ENCODE peak calls at places on chromosomes 6 and 20, in nine cellular contexts. Y, O, Q, G, P, C, A, S and U are unnamed samples.

GRCh38 chr6:111487656-111488055 is 4.6 kb upstream of the REV3L start:
- DNase-seq in G (peak; percentile 73), P (no peak), A (peak; percentile 89), O (no peak), C (peak; percentile 35), Y (no peak), Q (peak; percentile 88), S (no peak), U (peak; percentile 59)

GRCh38 chr6:122789078-122789861 is at the start of gene SMPDL3A:
- DNase-seq in O (no peak), C (peak; percentile 72), P (peak; percentile 55), A (peak; percentile 84), Q (peak; percentile 97), Y (peak; percentile 40), G (peak; percentile 96), S (peak; percentile 83), U (peak; percentile 66)

GRCh38 chr6:52155791-52156576 is 30.2 kb upstream of the IL17A start:
- DNase-seq in C (peak; percentile 94), A (no peak), P (no peak), Q (no peak), G (no peak), O (no peak), S (no peak), Y (no peak), U (peak; percentile 15)

GRCh38 chr6:25476126-25476525 is 175.9 kb upstream of the SCGN start:
- DNase-seq in C (peak; percentile 82), P (no peak), Q (peak; percentile 11), G (no peak), A (peak; percentile 38), S (no peak), O (no peak), Y (no peak), U (peak; percentile 57)

GRCh38 chr20:40673442-40673841 is 15.6 kb downstream of the MAFB start:
- DNase-seq in O (no peak), Y (no peak), G (no peak), P (no peak), C (peak; percentile 12), Q (no peak), S (no peak), A (no peak), U (peak; percentile 36)

GRCh38 chr20:11891081-11891826 is 26.4 kb upstream of the BTBD3 start:
- DNase-seq in G (peak; percentile 18), Q (peak; percentile 34), Y (no peak), C (peak; percentile 59), O (peak; percentile 1), A (peak; percentile 78), P (no peak), S (peak; percentile 72), U (no peak)

GRCh38 chr6:149335924-149336323 is 18.4 kb downstream of the TAB2 start:
- DNase-seq in S (no peak), Y (peak; percentile 36), G (peak; percentile 52), P (no peak), Q (peak; percentile 69), O (no peak), C (peak; percentile 81), A (peak; percentile 84), U (peak; percentile 84)

GRCh38 chr20:10673176-10673830 is 496 bp downstream of the JAG1 start:
- DNase-seq in Q (no peak), A (peak; percentile 72), C (no peak), G (no peak), S (no peak), O (no peak), P (no peak), Y (no peak), U (no peak)

GRCh38 chr6:22147469-22147815 is 149.4 kb downstream of the PRL start:
- DNase-seq in O (no peak), Y (no peak), S (no peak), P (no peak), G (peak; percentile 74), Q (peak; percentile 90), C (no peak), A (no peak), U (no peak)

GRCh38 chr6:38477680-38478260 is 162.0 kb downstream of the BTBD9 start:
- DNase-seq in O (no peak), G (no peak), Q (no peak), Y (no peak), P (no peak), C (no peak), A (no peak), S (no peak), U (peak; percentile 9)

GRCh38 chr6:14616611-14617010 is 499.0 kb downstream of the CD83 start:
- DNase-seq in G (no peak), Q (no peak), C (no peak), A (peak; percentile 12), S (no peak), Y (no peak), P (no peak), O (no peak), U (no peak)

GRCh38 chr20:10672579-10673127 is 1.1 kb downstream of the JAG1 start:
- DNase-seq in A (peak; percentile 85), C (peak; percentile 58), Y (no peak), S (peak; percentile 61), G (peak; percentile 65), Q (peak; percentile 67), P (peak; percentile 56), O (no peak), U (no peak)

GRCh38 chr6:115708850-115709249 is 351.8 kb downstream of the FRK start:
- DNase-seq in P (no peak), G (no peak), Q (no peak), Y (no peak), C (no peak), S (no peak), O (no peak), A (no peak), U (no peak)

DNA sequence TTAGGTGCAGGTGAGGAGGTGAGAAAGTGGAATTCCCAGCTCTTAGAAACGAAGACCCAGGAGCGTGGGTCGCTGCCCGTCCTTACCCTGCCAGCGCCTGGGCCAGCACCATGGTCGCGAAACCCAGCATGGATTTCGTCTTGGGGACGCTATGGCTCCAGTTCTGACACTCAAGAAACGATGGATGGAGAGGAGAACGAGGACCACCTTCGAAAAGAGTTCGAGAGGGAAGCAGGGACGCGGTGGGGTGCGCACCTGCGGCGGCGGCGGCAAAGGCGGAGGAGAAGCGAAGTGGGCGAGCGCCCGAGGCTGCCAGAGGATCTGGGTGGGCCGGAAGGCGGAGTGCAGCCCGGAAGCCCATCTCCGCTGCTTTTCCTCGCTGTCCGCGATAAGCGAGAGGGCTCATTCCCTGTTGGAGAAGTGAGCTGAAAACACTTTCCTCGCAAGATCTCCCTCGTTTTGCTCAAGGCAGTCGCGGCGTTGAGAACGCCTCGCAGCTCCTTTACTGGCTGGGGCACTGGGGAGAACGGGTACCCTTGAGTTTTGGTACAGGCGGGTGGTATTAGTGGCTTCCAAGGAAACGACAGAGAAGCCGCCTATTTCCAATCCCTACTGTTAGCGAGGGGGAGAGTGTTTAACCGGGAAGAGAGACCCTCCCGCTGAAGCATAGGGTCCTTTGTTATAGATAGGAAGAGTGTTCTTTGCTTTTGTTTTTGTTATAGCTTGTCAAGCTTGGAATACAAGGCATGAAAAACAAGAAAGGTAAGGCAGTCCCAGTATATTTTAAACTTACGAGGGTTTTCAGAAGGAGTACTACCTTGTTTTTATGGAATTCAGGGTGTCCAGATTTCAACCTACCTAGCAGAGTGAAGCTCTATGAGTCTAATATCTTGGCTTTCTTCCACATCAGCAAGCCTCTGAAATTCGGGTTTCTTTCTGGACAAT is 109.5 kb downstream of the TRIM27 start:
- DNase-seq in Q (no peak), G (no peak), A (no peak), C (no peak), S (no peak), O (no peak), Y (no peak), P (no peak), U (no peak)
- H3K27me3 ChIP-seq in Q (peaks cover 45% of the 10 kb centered on the region), G (peaks cover 40% of the 10 kb centered on the region), A (peaks cover 71% of the 10 kb centered on the region), C (peaks cover 37% of the 10 kb centered on the region), S (peaks cover 100% of the 10 kb centered on the region), O (peaks cover 99% of the 10 kb centered on the region), Y (peaks cover 41% of the 10 kb centered on the region), P (peaks cover 98% of the 10 kb centered on the region), U (peaks cover 96% of the 10 kb centered on the region)

DNA sequence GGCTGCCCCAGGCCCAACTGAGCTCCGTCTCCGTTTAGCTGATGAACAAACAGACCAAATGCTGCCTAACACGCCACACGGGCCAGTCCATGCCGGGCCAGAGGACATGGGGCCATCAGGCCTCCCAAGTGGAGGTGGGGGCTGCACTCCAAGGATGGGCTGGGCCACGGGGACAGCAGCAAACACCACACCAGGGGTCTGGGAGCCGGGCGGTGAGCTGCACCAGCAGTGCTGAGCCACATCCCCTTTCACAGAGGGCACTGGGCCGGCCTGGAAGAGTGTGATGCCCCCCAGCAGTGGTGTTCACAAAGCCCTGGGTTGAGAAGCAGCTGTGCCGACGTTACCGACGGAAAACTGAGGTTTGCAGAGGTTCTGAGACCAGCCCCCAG is 2.7 kb downstream of the KCNQ2 start:
- DNase-seq in Q (no peak), O (no peak), G (no peak), A (no peak), S (no peak), C (no peak), Y (no peak), P (no peak), U (no peak)
- H3K27me3 ChIP-seq in Q (peaks cover 71% of the 10 kb centered on the region), O (peaks cover 46% of the 10 kb centered on the region), G (peaks cover 16% of the 10 kb centered on the region), A (peaks cover 57% of the 10 kb centered on the region), S (peaks cover 54% of the 10 kb centered on the region), C (peaks cover 77% of the 10 kb centered on the region), Y (peaks cover 22% of the 10 kb centered on the region), P (peaks cover 94% of the 10 kb centered on the region), U (peaks cover 58% of the 10 kb centered on the region)

GRCh38 chr20:52434453-52434852 is 242.9 kb upstream of the ZFP64 start:
- DNase-seq in G (no peak), C (no peak), P (no peak), Y (no peak), S (no peak), O (no peak), Q (no peak), A (no peak), U (no peak)

GRCh38 chr20:52434041-52434425 is 242.5 kb upstream of the ZFP64 start:
- DNase-seq in A (no peak), O (no peak), S (no peak), P (no peak), C (no peak), Q (no peak), G (peak; percentile 59), Y (no peak), U (no peak)

GRCh38 chr20:52438326-52438963 is 246.9 kb upstream of the ZFP64 start:
- DNase-seq in Y (no peak), Q (no peak), C (no peak), P (no peak), A (no peak), S (no peak), G (no peak), O (no peak), U (no peak)

GRCh38 chr20:52441708-52442107 is 250.1 kb upstream of the ZFP64 start:
- DNase-seq in A (no peak), Q (no peak), Y (no peak), O (no peak), S (no peak), P (no peak), G (no peak), C (no peak), U (no peak)

GRCh38 chr20:52439385-52439784 is 247.8 kb upstream of the ZFP64 start:
- DNase-seq in C (peak; percentile 6), Q (no peak), S (no peak), P (no peak), G (no peak), A (no peak), Y (no peak), O (no peak), U (no peak)
- H3K27me3 ChIP-seq in C (peaks cover 57% of the 10 kb centered on the region), Q (peaks cover 1% of the 10 kb centered on the region), S (no peaks in the 10 kb centered on the region), P (no peaks in the 10 kb centered on the region), G (no peaks in the 10 kb centered on the region), A (no peaks in the 10 kb centered on the region), Y (no peaks in the 10 kb centered on the region), O (no peaks in the 10 kb centered on the region), U (no peaks in the 10 kb centered on the region)

GRCh38 chr6:167154291-167154690 is 3.5 kb downstream of the GPR31 start:
- DNase-seq in O (no peak), A (no peak), S (no peak), P (no peak), C (no peak), G (no peak), Y (no peak), Q (no peak), U (no peak)
- H3K27me3 ChIP-seq in O (no peaks in the 10 kb centered on the region), A (no peaks in the 10 kb centered on the region), S (no peaks in the 10 kb centered on the region), P (peaks cover 4% of the 10 kb centered on the region), C (peaks cover 75% of the 10 kb centered on the region), G (no peaks in the 10 kb centered on the region), Y (no peaks in the 10 kb centered on the region), Q (no peaks in the 10 kb centered on the region), U (no peaks in the 10 kb centered on the region)